ENCODE peak calls at places on chromosomes 16 and 17, in five cellular contexts. Y is GM12865, X is MM.1S, E is adrenal gland, B is fibroblast of mammary gland. Q is an unnamed sample.

GRCh38 chr17:41505836-41506767 is 690 bp upstream of the KRT13 start:
- DNase-seq in B (no peak), Y (no peak), E (no peak), X (no peak), Q (no peak)

GRCh38 chr16:85686912-85687591 is 1.7 kb downstream of the GINS2 start:
- DNase-seq in E (no peak), Y (peak), B (no peak), X (no peak), Q (peak)

GRCh38 chr16:9099131-9099625 is 7.7 kb downstream of the HAPSTR1 start:
- DNase-seq in E (no peak), X (no peak), Y (peak), B (peak), Q (no peak)

GRCh38 chr17:50749243-50749642 is 18.1 kb downstream of the ANKRD40CL start:
- DNase-seq in E (no peak), X (no peak), Y (no peak), B (no peak), Q (no peak)

GRCh38 chr17:8700546-8700945 is 44.1 kb downstream of the CCDC42 start:
- DNase-seq in Y (no peak), B (no peak), E (no peak), X (no peak), Q (no peak)

GRCh38 chr16:77729951-77730350 is 7.6 kb downstream of the NUDT7 start:
- DNase-seq in X (no peak), Y (no peak), E (no peak), B (no peak), Q (no peak)

GRCh38 chr17:82370471-82371332 is 863 bp upstream of the UTS2R start:
- DNase-seq in B (peak), X (peak), E (no peak), Y (peak), Q (peak)

GRCh38 chr17:62703776-62704380 is 76.4 kb downstream of the MRC2 start:
- DNase-seq in X (peak), B (peak), E (peak), Y (peak), Q (no peak)

GRCh38 chr17:13051876-13052275 is 34.0 kb upstream of the ELAC2 start:
- DNase-seq in Y (no peak), X (no peak), E (no peak), B (no peak), Q (no peak)

GRCh38 chr17:55609737-55610201 is 98.5 kb upstream of the SMIM36 start:
- DNase-seq in X (no peak), B (peak), Y (no peak), E (no peak), Q (no peak)

GRCh38 chr16:74575805-74576643 is 30.9 kb downstream of the GLG1 start:
- DNase-seq in Y (no peak), E (no peak), X (no peak), B (no peak), Q (no peak)

GRCh38 chr16:84633622-84634021 is 14.7 kb upstream of the KLHL36 start:
- DNase-seq in B (peak), Y (no peak), X (no peak), E (no peak), Q (no peak)

GRCh38 chr16:51538707-51539604 is 387.9 kb upstream of the SALL1 start:
- DNase-seq in X (no peak), B (peak), E (no peak), Y (no peak), Q (no peak)

GRCh38 chr17:28645576-28645939 is 600 bp upstream of the BLTP2 start:
- DNase-seq in B (no peak), X (no peak), Y (no peak), E (no peak), Q (no peak)

GRCh38 chr17:65027305-65027704 is 29.2 kb downstream of the GNA13 start:
- DNase-seq in X (no peak), E (no peak), B (peak), Y (peak), Q (no peak)

GRCh38 chr16:77402118-77402517 is 32.7 kb downstream of the ADAMTS18 start:
- DNase-seq in Y (no peak), X (no peak), B (no peak), E (peak), Q (no peak)

GRCh38 chr17:41258406-41258805 is 3.2 kb downstream of the KRTAP9-9 start:
- DNase-seq in Y (no peak), E (no peak), B (peak), X (no peak), Q (no peak)

GRCh38 chr17:28334666-28335200 is 539 bp downstream of the IFT20 start:
- DNase-seq in E (no peak), B (peak), X (peak), Y (no peak), Q (no peak)

GRCh38 chr16:80899804-80900592 is 95.6 kb upstream of the CDYL2 start:
- DNase-seq in X (no peak), B (peak), E (peak), Y (no peak), Q (no peak)

GRCh38 chr16:85296859-85297698 is 184.8 kb upstream of the CIBAR2 start:
- DNase-seq in X (peak), Y (peak), E (no peak), B (peak), Q (no peak)

GRCh38 chr16:35599429-35600165 is 2140.2 kb downstream of the TP53TG3F start:
- DNase-seq in E (no peak), Y (peak), X (no peak), B (no peak), Q (no peak)

GRCh38 chr17:21814776-21815175 is 122.5 kb downstream of the KCNJ18 start:
- DNase-seq in X (no peak), B (no peak), Y (no peak), E (no peak), Q (no peak)

GRCh38 chr16:22402191-22402590 is 27.8 kb upstream of the CDR2 start:
- DNase-seq in E (no peak), Y (no peak), X (no peak), B (no peak), Q (no peak)
- H3K4me3 ChIP-seq in E (no peak), Y (no peak), X (no peak), B (no peak), Q (no peak)

GRCh38 chr17:18038861-18039534 is at the start of the genes ATPAF2 and GID4:
- DNase-seq in E (peak), X (peak), B (peak), Y (peak), Q (peak)
- TF ChIP-seq CTCF in E (no peak), X (no peak), B (no peak), Y (no peak), Q (no peak)

DNA sequence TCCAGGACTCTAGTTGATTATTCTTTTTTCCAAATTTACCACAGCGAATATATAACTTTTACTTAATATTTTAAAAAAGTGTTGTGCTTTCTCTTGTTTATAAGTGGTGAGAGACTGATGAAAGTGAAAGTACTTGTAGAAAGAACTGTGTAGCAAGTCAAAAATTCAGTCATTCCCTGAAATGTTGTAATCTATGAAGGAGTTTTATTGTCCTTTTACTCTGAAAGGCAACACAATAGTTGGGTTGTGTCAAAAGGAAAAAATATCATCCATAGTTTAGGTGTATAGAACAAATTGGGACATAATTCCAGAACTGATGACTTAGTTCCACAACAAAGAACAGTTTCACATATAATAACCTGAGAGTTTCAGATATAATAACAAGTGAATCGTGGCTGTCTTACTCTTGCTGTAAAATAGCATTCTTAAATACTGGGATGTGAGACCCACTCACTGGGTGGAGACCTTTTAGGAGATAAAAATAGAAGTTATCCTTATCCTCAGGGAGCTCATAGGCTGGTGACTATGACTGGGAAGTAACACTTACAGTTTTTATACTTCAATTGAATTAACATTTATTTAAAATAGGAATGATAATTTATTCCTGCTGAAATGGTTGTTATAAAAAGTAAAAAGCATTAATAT is 20.6 kb downstream of the CYB5B start:
- DNase-seq in E (no peak), Y (no peak), X (no peak), B (peak), Q (no peak)
- H3K4me3 ChIP-seq in E (no peak), Y (peak), X (no peak), B (peak), Q (no peak)

GRCh38 chr17:44910231-44911106 is 4.8 kb downstream of the GFAP start:
- DNase-seq in Y (no peak), E (peak), B (no peak), X (no peak), Q (no peak)
- TF ChIP-seq CTCF in Y (no peak), E (no peak), B (no peak), X (no peak), Q (no peak)

GRCh38 chr16:49700928-49701685 is 154.8 kb downstream of the ZNF423 start:
- DNase-seq in E (no peak), X (no peak), Y (no peak), B (no peak), Q (no peak)

GRCh38 chr16:49703494-49703893 is 152.4 kb downstream of the ZNF423 start:
- DNase-seq in Y (no peak), B (no peak), E (no peak), X (no peak), Q (no peak)

GRCh38 chr16:49699718-49700117 is 156.2 kb downstream of the ZNF423 start:
- DNase-seq in X (no peak), B (no peak), E (no peak), Y (no peak), Q (no peak)

GRCh38 chr16:49700222-49700927 is 155.5 kb downstream of the ZNF423 start:
- DNase-seq in B (peak), X (no peak), E (no peak), Y (no peak), Q (no peak)

GRCh38 chr16:49701867-49702494 is 153.9 kb downstream of the ZNF423 start:
- DNase-seq in Y (no peak), E (no peak), X (no peak), B (peak), Q (no peak)
- H3K4me3 ChIP-seq in Y (no peak), E (no peak), X (no peak), B (no peak), Q (no peak)

GRCh38 chr17:74957935-74958549 is 14.5 kb downstream of the HID1 start:
- DNase-seq in B (peak), X (peak), Y (peak), E (peak), Q (no peak)
- TF ChIP-seq CTCF in B (peak), X (peak), Y (peak), E (peak), Q (peak)

DNA sequence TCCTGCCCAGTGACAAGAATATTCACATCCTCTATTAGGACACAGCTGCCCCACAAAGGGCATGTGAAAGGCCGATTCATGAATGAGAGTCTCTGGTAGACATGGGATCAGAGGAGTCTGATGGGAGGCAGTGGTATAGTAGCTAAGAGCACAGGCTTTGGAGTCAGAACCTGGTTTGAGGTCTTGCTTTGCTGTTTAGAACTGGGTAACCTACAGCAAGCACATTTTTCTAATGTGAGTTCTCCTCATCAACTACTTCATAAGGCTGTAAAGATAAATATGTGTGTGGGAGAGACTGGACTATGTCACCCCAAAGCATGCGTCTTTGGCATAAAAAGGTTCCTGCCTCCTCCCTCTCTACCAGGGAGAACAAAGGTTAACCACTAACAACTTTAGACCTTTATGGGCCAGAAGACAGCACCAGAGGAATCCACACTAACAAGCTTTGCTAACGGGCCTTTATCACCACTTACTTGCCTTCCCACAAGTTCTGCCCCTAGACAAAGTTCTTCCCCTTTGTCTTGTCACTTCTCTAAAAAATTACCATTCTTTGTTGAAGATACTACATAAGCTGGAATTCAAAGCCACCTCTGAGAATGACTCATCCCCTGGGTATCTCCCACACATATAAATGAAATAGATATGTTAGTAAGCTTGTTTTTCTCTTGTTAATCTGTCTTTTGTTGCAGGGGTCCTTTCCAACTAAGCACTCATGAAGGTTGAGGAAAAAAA is 21.1 kb downstream of the CDR2 start:
- DNase-seq in B (peak), E (no peak), Y (peak), X (no peak), Q (no peak)
- H3K4me3 ChIP-seq in B (no peak), E (no peak), Y (no peak), X (no peak), Q (no peak)

Q was measured in GM12864.